ENCODE peak calls at places on chromosomes 7 and 10, in nine cellular contexts. T, R, B, I, C, S, Y, O and F are unnamed samples.

GRCh38 chr10:306654-307185 is 171.5 kb downstream of the ZMYND11 start:
- DNase-seq in T (no peak), R (no peak), B (no peak), I (no peak), C (no peak), S (peak; percentile 91), Y (peak; percentile 72), O (no peak), F (no peak)

GRCh38 chr7:85719981-85720963 is 533.4 kb upstream of the SEMA3D start:
- DNase-seq in T (no peak), R (peak; percentile 90), B (peak; percentile 26), I (no peak), C (no peak), S (no peak), Y (no peak), O (no peak), F (no peak)

GRCh38 chr10:1230138-1230537 is 174.0 kb downstream of the WDR37 start:
- DNase-seq in T (no peak), R (no peak), B (no peak), I (no peak), C (no peak), S (no peak), Y (peak; percentile 29), O (no peak), F (no peak)

GRCh38 chr10:24255115-24255895 is 46.4 kb downstream of the KIAA1217 start:
- DNase-seq in T (no peak), R (no peak), B (no peak), I (no peak), C (no peak), S (no peak), Y (peak; percentile 71), O (no peak), F (no peak)

GRCh38 chr10:77604941-77605351 is 32.7 kb downstream of the KCNMA1 start:
- DNase-seq in T (peak; percentile 65), R (no peak), B (no peak), I (no peak), C (no peak), S (no peak), Y (no peak), O (no peak), F (no peak)

GRCh38 chr10:132462463-132463332 is 65.7 kb downstream of the PWWP2B start:
- DNase-seq in T (no peak), R (no peak), B (no peak), I (no peak), C (no peak), S (no peak), Y (peak; percentile 43), O (no peak), F (no peak)

GRCh38 chr7:777679-778078 is 50.6 kb upstream of the PRKAR1B start:
- DNase-seq in T (no peak), R (no peak), B (no peak), I (no peak), C (no peak), S (no peak), Y (no peak), O (no peak), F (no peak)

GRCh38 chr7:106082087-106082854 is 29.8 kb downstream of the SYPL1 start:
- DNase-seq in T (no peak), R (no peak), B (no peak), I (no peak), C (no peak), S (no peak), Y (no peak), O (no peak), F (no peak)

GRCh38 chr10:29598861-29599311 is 35.9 kb downstream of the SVIL start:
- DNase-seq in T (no peak), R (peak; percentile 79), B (no peak), I (no peak), C (no peak), S (no peak), Y (no peak), O (no peak), F (no peak)

GRCh38 chr10:89869757-89870156 is 168.4 kb downstream of the KIF20B start:
- DNase-seq in T (no peak), R (no peak), B (no peak), I (no peak), C (no peak), S (no peak), Y (no peak), O (no peak), F (no peak)

GRCh38 chr10:85447690-85448089 is 918.9 kb downstream of the GRID1 start:
- DNase-seq in T (no peak), R (no peak), B (no peak), I (no peak), C (no peak), S (no peak), Y (no peak), O (no peak), F (no peak)

GRCh38 chr10:43944742-43945730 is 296.4 kb upstream of the ZNF32 start:
- DNase-seq in T (peak; percentile 33), R (no peak), B (no peak), I (no peak), C (no peak), S (no peak), Y (peak; percentile 35), O (no peak), F (no peak)

GRCh38 chr10:43949351-43949750 is 300.7 kb upstream of the ZNF32 start:
- DNase-seq in T (no peak), R (peak; percentile 46), B (no peak), I (no peak), C (no peak), S (no peak), Y (no peak), O (no peak), F (no peak)

GRCh38 chr10:43945908-43946307 is 297.2 kb upstream of the ZNF32 start:
- DNase-seq in T (no peak), R (no peak), B (no peak), I (no peak), C (no peak), S (no peak), Y (no peak), O (no peak), F (no peak)

GRCh38 chr10:43943825-43944360 is 295.2 kb upstream of the ZNF32 start:
- DNase-seq in T (no peak), R (no peak), B (no peak), I (no peak), C (no peak), S (no peak), Y (peak; percentile 36), O (no peak), F (no peak)

DNA sequence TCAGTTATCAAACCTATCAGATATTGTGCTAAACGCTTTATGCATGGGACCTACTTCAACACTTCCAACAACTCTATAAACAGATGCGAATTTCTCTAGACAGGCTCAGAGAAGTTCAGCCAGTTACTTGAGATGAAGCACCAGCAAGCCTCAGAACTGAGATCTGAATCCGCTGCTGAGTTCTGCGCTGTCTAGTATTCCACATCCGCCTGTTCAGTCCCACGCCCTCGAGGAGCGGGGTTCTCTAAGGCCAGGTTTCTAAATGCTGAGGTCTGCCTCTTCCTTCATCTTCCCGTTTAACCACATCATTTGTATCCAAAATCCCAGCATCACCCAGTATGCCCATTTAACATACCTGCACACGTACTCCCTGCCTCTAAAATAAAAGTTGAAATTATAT is 297.8 kb upstream of the ZNF32 start:
- DNase-seq in T (no peak), R (no peak), B (no peak), I (no peak), C (no peak), S (no peak), Y (no peak), O (no peak), F (no peak)
- TF ChIP-seq CTCF in T (no peak), R (no peak), B (no peak), I (no peak), C (no peak), S (no peak), Y (no peak), O (no peak), F (no peak)

GRCh38 chr7:101537205-101537604 is 91.9 kb downstream of the MYL10 start:
- DNase-seq in T (no peak), R (no peak), B (no peak), I (no peak), C (no peak), S (no peak), Y (no peak), O (no peak), F (no peak)

GRCh38 chr7:101536668-101537067 is 92.4 kb downstream of the MYL10 start:
- DNase-seq in T (no peak), R (no peak), B (no peak), I (no peak), C (no peak), S (no peak), Y (no peak), O (no peak), F (no peak)

GRCh38 chr7:101539784-101540183 is 89.3 kb downstream of the MYL10 start:
- DNase-seq in T (no peak), R (no peak), B (no peak), I (no peak), C (no peak), S (no peak), Y (no peak), O (no peak), F (no peak)

GRCh38 chr7:101537935-101538595 is 91.0 kb downstream of the MYL10 start:
- DNase-seq in T (no peak), R (no peak), B (no peak), I (no peak), C (no peak), S (no peak), Y (peak; percentile 65), O (no peak), F (no peak)

GRCh38 chr7:101538596-101539459 is 90.3 kb downstream of the MYL10 start:
- DNase-seq in T (no peak), R (peak; percentile 43), B (peak; percentile 40), I (no peak), C (peak; percentile 38), S (peak; percentile 61), Y (peak; percentile 94), O (peak; percentile 28), F (peak; percentile 82)
- TF ChIP-seq CTCF in T (peak; percentile 37), R (peak; percentile 76), B (peak; percentile 71), I (peak; percentile 84), C (peak; percentile 91), S (peak; percentile 95), Y (peak; percentile 98), O (peak; percentile 70), F (peak; percentile 91)

GRCh38 chr10:126160971-126161630 is 227.2 kb downstream of the ADAM12 start:
- DNase-seq in T (no peak), R (no peak), B (no peak), I (no peak), C (no peak), S (no peak), Y (peak; percentile 65), O (peak; percentile 50), F (no peak)
- TF ChIP-seq CTCF in T (no peak), R (no peak), B (no peak), I (no peak), C (no peak), S (peak; percentile 40), Y (peak; percentile 76), O (peak; percentile 93), F (no peak)

DNA sequence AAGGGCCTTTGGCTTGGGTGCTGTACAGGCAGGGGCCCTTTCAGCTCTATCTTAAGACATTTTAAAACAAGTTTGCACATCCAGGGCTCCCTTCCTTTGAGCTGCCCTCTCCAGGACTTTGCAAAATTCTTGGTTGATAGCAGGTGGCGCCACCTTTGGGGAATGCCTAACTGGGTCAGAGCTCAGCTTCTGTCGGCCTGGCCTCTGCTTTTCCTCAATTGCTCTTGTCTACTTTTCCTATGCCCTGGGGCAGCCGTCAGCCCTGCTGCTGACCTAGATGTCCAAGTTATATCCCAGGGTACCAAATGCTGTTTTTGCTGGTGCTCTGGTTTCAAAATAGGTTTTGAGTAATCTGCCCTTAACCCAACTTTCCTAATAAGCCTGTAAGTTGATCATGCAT is 65.8 kb downstream of the APBB1IP start:
- DNase-seq in T (no peak), R (no peak), B (no peak), I (no peak), C (no peak), S (peak; percentile 28), Y (peak; percentile 77), O (no peak), F (no peak)
- TF ChIP-seq CTCF in T (no peak), R (no peak), B (no peak), I (no peak), C (peak; percentile 51), S (peak; percentile 66), Y (peak; percentile 73), O (no peak), F (peak; percentile 47)